ENCODE peak calls at places on chromosomes 2 and 18, in four cellular contexts. One of them, this sample, is unnamed.

GRCh38 chr2:127888772-127889171 is 3.0 kb upstream of the AMMECR1L start:
- DNase-seq in fibroblast of pulmonary artery: no peak
- DNase-seq in HL-60: no peak
- DNase-seq in dorsolateral prefrontal cortex: no peak
- DNase-seq in this sample: peak; percentile 61

GRCh38 chr2:209209943-209210342 is 213.9 kb upstream of the MAP2 start:
- DNase-seq in HL-60: no peak
- DNase-seq in dorsolateral prefrontal cortex: no peak
- DNase-seq in fibroblast of pulmonary artery: no peak
- DNase-seq in this sample: no peak

GRCh38 chr2:134558208-134558890 is 160.5 kb downstream of the TMEM163 start:
- DNase-seq in dorsolateral prefrontal cortex: no peak
- DNase-seq in HL-60: no peak
- DNase-seq in fibroblast of pulmonary artery: no peak
- DNase-seq in this sample: no peak

GRCh38 chr2:235449568-235449967 is 44.3 kb upstream of the AGAP1 start:
- DNase-seq in fibroblast of pulmonary artery: no peak
- DNase-seq in HL-60: no peak
- DNase-seq in dorsolateral prefrontal cortex: no peak
- DNase-seq in this sample: no peak

GRCh38 chr18:74567805-74568204 is 29.9 kb upstream of the ZNF407 start:
- DNase-seq in fibroblast of pulmonary artery: no peak
- DNase-seq in HL-60: no peak
- DNase-seq in dorsolateral prefrontal cortex: no peak
- DNase-seq in this sample: no peak

GRCh38 chr2:197515277-197515797 is 529 bp upstream of the MOB4 start:
- DNase-seq in dorsolateral prefrontal cortex: no peak
- DNase-seq in HL-60: no peak
- DNase-seq in fibroblast of pulmonary artery: peak; percentile 46
- DNase-seq in this sample: peak; percentile 47

GRCh38 chr2:231361701-231362588 is 33.6 kb upstream of the B3GNT7 start:
- DNase-seq in fibroblast of pulmonary artery: no peak
- DNase-seq in HL-60: peak; percentile 70
- DNase-seq in dorsolateral prefrontal cortex: no peak
- DNase-seq in this sample: no peak

GRCh38 chr2:230866704-230867561 is 2.2 kb downstream of the ITM2C start:
- DNase-seq in fibroblast of pulmonary artery: peak; percentile 42
- DNase-seq in dorsolateral prefrontal cortex: peak; percentile 68
- DNase-seq in HL-60: peak; percentile 74
- DNase-seq in this sample: peak; percentile 12

GRCh38 chr2:134362152-134362653 is 108.3 kb downstream of the MGAT5 start:
- DNase-seq in dorsolateral prefrontal cortex: no peak
- DNase-seq in fibroblast of pulmonary artery: no peak
- DNase-seq in HL-60: no peak
- DNase-seq in this sample: no peak

GRCh38 chr2:22011048-22011447 is 887.3 kb downstream of the TDRD15 start:
- DNase-seq in fibroblast of pulmonary artery: no peak
- DNase-seq in HL-60: no peak
- DNase-seq in dorsolateral prefrontal cortex: no peak
- DNase-seq in this sample: no peak

GRCh38 chr18:55301196-55301540 is 286.8 kb downstream of the TCF4 start:
- DNase-seq in fibroblast of pulmonary artery: no peak
- DNase-seq in HL-60: no peak
- DNase-seq in dorsolateral prefrontal cortex: no peak
- DNase-seq in this sample: peak; percentile 40
- H3K4me3 ChIP-seq in fibroblast of pulmonary artery: no peak overlapping the region
- H3K4me3 ChIP-seq in HL-60: no peak overlapping the region
- H3K4me3 ChIP-seq in dorsolateral prefrontal cortex: peak overlapping the region; percentile 30
- H3K4me3 ChIP-seq in this sample: no peak overlapping the region

DNA sequence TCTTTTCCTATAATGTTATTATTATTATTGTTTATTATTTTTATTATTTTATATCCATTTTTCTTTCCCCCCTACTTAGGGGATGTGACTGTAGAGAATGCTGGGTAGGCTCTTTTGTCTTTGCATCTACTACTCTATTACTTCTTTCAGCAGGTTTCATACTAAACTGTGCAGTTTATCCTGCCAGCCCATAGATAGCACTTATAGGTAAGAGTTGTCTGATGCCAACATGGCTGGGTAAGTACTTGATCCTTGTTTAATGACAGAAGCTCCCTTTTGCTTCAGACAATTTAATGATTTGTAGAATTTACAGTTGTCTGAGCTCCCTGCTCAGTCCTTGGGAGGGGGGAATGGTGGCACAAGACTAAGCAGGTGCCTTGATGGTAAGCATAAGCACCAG is 262.9 kb upstream of the CDH2 start:
- DNase-seq in fibroblast of pulmonary artery: peak; percentile 60
- DNase-seq in HL-60: no peak
- DNase-seq in dorsolateral prefrontal cortex: no peak
- DNase-seq in this sample: peak; percentile 0
- TF ChIP-seq CTCF in fibroblast of pulmonary artery: peak; percentile 41
- TF ChIP-seq CTCF in HL-60: no peak
- TF ChIP-seq CTCF in dorsolateral prefrontal cortex: no peak
- TF ChIP-seq CTCF in this sample: no peak

GRCh38 chr2:169585673-169586072 is 1.5 kb downstream of the PPIG start:
- DNase-seq in fibroblast of pulmonary artery: no peak
- DNase-seq in dorsolateral prefrontal cortex: no peak
- DNase-seq in HL-60: no peak
- DNase-seq in this sample: no peak

GRCh38 chr2:169579044-169579443 is 5.1 kb upstream of the PPIG start:
- DNase-seq in fibroblast of pulmonary artery: no peak
- DNase-seq in dorsolateral prefrontal cortex: no peak
- DNase-seq in HL-60: no peak
- DNase-seq in this sample: no peak

GRCh38 chr2:169584005-169584877 is at the start of gene PPIG:
- DNase-seq in HL-60: peak; percentile 82
- DNase-seq in fibroblast of pulmonary artery: peak; percentile 95
- DNase-seq in dorsolateral prefrontal cortex: peak; percentile 93
- DNase-seq in this sample: peak; percentile 93

GRCh38 chr2:169583494-169583893 is 657 bp upstream of the PPIG start:
- DNase-seq in HL-60: no peak
- DNase-seq in fibroblast of pulmonary artery: no peak
- DNase-seq in dorsolateral prefrontal cortex: no peak
- DNase-seq in this sample: no peak
- H3K4me3 ChIP-seq in HL-60: no peak overlapping the region
- H3K4me3 ChIP-seq in fibroblast of pulmonary artery: no peak overlapping the region
- H3K4me3 ChIP-seq in dorsolateral prefrontal cortex: peak overlapping the region; percentile 73
- H3K4me3 ChIP-seq in this sample: no peak overlapping the region

DNA sequence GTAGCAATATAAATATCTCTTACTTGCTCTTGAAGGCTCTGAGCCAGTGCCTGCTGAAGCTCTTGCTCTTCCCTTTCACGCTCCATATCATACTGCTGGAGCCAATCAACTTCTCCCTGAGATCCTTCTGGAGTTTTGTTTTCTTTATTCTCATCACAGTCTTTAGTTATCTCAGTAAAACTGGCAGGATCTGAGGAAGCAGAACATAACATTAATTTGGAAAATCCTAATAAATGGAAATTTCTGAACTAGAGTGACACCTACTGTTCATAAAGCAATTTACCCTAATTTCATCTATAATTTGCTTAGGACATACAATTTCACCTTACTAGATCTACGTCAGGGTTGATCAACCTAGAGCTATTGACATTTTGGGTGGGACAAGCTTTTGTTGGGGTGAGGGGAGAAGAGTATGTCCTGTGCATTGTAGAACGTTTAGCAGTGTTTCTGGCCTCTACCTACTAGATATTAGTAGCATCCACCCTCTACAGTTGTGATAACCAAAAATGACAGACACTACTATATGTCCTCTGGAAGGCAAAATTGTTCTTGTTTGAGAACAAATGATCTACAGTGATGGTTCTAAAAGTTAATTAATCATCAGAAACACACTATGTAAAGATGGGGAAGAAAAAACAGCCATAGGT is 47.2 kb downstream of the VIL1 start:
- DNase-seq in dorsolateral prefrontal cortex: no peak
- DNase-seq in fibroblast of pulmonary artery: peak; percentile 60
- DNase-seq in HL-60: no peak
- DNase-seq in this sample: peak; percentile 46
- TF ChIP-seq CTCF in dorsolateral prefrontal cortex: peak; percentile 68
- TF ChIP-seq CTCF in fibroblast of pulmonary artery: peak; percentile 44
- TF ChIP-seq CTCF in HL-60: no peak
- TF ChIP-seq CTCF in this sample: peak; percentile 38

GRCh38 chr2:70529663-70530062 is 24.0 kb downstream of the TGFA start:
- DNase-seq in dorsolateral prefrontal cortex: no peak
- DNase-seq in fibroblast of pulmonary artery: no peak
- DNase-seq in HL-60: no peak
- DNase-seq in this sample: no peak

GRCh38 chr2:70534183-70534836 is 19.3 kb downstream of the TGFA start:
- DNase-seq in HL-60: no peak
- DNase-seq in dorsolateral prefrontal cortex: no peak
- DNase-seq in fibroblast of pulmonary artery: no peak
- DNase-seq in this sample: no peak

GRCh38 chr2:70528921-70529320 is 24.7 kb downstream of the TGFA start:
- DNase-seq in fibroblast of pulmonary artery: no peak
- DNase-seq in HL-60: no peak
- DNase-seq in dorsolateral prefrontal cortex: no peak
- DNase-seq in this sample: no peak

GRCh38 chr2:70532244-70532935 is 21.2 kb downstream of the TGFA start:
- DNase-seq in dorsolateral prefrontal cortex: peak; percentile 16
- DNase-seq in fibroblast of pulmonary artery: no peak
- DNase-seq in HL-60: no peak
- DNase-seq in this sample: no peak

DNA sequence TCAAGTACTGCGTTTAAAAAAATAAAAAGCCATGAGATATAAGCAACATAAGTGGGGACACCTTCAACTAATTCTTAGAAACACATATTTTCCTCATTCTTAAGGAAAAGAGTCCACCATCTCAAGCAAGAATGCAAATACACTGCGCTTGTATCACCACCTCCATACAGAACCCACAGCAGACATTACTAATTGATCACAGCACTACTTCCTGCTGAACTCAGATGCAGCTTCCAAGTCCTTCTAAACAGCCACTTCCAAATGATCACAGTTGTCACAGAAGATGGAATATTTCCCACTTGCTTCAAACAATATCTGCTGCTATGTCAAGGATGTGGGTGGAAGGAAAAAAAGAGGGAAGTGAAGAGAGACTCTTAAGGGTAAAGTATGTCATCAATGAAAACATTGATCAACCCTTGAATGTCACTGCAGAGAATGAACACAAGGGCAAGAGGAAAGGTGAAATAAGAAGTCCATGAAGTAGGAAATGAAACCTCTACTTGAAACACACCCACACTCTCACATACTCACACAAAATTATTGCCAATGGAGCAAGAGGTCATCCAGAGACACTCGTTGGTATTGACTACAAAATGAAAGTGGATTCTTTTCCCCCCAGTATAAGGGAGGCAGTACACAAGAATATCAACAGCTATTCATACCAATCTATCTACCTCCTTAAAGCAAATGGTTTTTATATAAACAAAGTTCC is 22.1 kb downstream of the TGFA start:
- DNase-seq in dorsolateral prefrontal cortex: no peak
- DNase-seq in fibroblast of pulmonary artery: no peak
- DNase-seq in HL-60: no peak
- DNase-seq in this sample: no peak
- H3K4me3 ChIP-seq in dorsolateral prefrontal cortex: no peak overlapping the region
- H3K4me3 ChIP-seq in fibroblast of pulmonary artery: no peak overlapping the region
- H3K4me3 ChIP-seq in HL-60: no peak overlapping the region
- H3K4me3 ChIP-seq in this sample: no peak overlapping the region

GRCh38 chr2:182766626-182767025 is 50.6 kb downstream of the DNAJC10 start:
- DNase-seq in HL-60: no peak
- DNase-seq in fibroblast of pulmonary artery: no peak
- DNase-seq in dorsolateral prefrontal cortex: no peak
- DNase-seq in this sample: no peak

GRCh38 chr2:182758379-182758778 is 42.3 kb downstream of the DNAJC10 start:
- DNase-seq in HL-60: no peak
- DNase-seq in fibroblast of pulmonary artery: no peak
- DNase-seq in dorsolateral prefrontal cortex: no peak
- DNase-seq in this sample: no peak

GRCh38 chr2:182767578-182767977 is 51.5 kb downstream of the DNAJC10 start:
- DNase-seq in fibroblast of pulmonary artery: peak; percentile 46
- DNase-seq in HL-60: no peak
- DNase-seq in dorsolateral prefrontal cortex: no peak
- DNase-seq in this sample: peak; percentile 62

GRCh38 chr2:182763311-182763912 is 47.4 kb downstream of the DNAJC10 start:
- DNase-seq in fibroblast of pulmonary artery: peak; percentile 60
- DNase-seq in HL-60: no peak
- DNase-seq in dorsolateral prefrontal cortex: no peak
- DNase-seq in this sample: peak; percentile 48

DNA sequence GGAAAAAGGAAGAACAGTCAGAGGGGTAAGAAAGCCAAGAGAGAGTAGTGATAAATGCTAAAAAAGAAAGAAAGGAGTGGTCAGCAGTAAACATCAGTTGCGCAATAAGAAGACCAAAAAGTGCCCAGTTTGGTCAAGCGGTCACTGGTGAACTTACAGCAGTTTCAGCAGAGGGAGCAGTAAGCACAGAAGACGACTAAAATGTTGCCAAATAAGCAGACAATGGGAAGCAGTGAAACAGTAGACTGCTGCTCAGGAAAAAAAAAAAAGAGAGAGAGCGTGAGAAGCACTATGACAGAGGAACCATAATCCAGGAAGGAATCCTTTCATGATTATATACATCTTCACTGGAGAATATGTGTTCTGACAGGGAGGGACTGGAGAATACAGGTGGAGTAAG is 45.8 kb downstream of the DNAJC10 start:
- DNase-seq in HL-60: no peak
- DNase-seq in fibroblast of pulmonary artery: peak; percentile 78
- DNase-seq in dorsolateral prefrontal cortex: no peak
- DNase-seq in this sample: peak; percentile 61
- TF ChIP-seq CTCF in HL-60: no peak
- TF ChIP-seq CTCF in fibroblast of pulmonary artery: peak; percentile 34
- TF ChIP-seq CTCF in dorsolateral prefrontal cortex: peak; percentile 52
- TF ChIP-seq CTCF in this sample: peak; percentile 31

DNA sequence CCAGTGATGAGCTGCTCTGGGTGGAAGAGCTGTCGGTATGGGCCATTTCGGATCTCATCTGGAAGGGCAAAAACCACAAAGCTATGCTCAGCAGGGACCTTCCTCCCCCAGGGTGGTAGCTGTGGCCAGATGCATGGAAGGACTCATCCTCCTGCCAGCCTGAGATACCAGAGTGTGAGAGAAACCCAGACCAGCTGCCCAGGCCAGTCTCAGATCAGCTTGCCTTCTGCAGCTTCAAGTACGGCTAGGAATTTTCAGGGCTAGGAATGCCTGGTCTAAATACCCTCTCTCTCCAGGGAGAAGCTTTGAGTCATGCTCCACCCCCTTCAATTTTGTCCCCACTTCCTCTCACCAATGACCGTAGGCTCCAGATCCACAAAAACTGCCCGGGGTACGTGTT is 1.4 kb upstream of the TUBA4B start:
- DNase-seq in HL-60: no peak
- DNase-seq in dorsolateral prefrontal cortex: no peak
- DNase-seq in fibroblast of pulmonary artery: no peak
- DNase-seq in this sample: no peak
- H3K4me3 ChIP-seq in HL-60: peak overlapping the region; percentile 79
- H3K4me3 ChIP-seq in dorsolateral prefrontal cortex: peak overlapping the region; percentile 76
- H3K4me3 ChIP-seq in fibroblast of pulmonary artery: no peak overlapping the region
- H3K4me3 ChIP-seq in this sample: no peak overlapping the region

GRCh38 chr2:19649107-19649506 is 252.7 kb downstream of the TTC32 start:
- DNase-seq in fibroblast of pulmonary artery: peak; percentile 49
- DNase-seq in HL-60: no peak
- DNase-seq in dorsolateral prefrontal cortex: no peak
- DNase-seq in this sample: peak; percentile 42
- TF ChIP-seq CTCF in fibroblast of pulmonary artery: peak; percentile 13
- TF ChIP-seq CTCF in HL-60: no peak
- TF ChIP-seq CTCF in dorsolateral prefrontal cortex: no peak
- TF ChIP-seq CTCF in this sample: no peak

GRCh38 chr2:152099655-152100050 is 809 bp upstream of the CACNB4 start:
- DNase-seq in dorsolateral prefrontal cortex: no peak
- DNase-seq in fibroblast of pulmonary artery: no peak
- DNase-seq in HL-60: no peak
- DNase-seq in this sample: no peak
- H3K4me3 ChIP-seq in dorsolateral prefrontal cortex: peak overlapping the region; percentile 71
- H3K4me3 ChIP-seq in fibroblast of pulmonary artery: no peak overlapping the region
- H3K4me3 ChIP-seq in HL-60: no peak overlapping the region
- H3K4me3 ChIP-seq in this sample: no peak overlapping the region